ENCODE peak calls at places on chromosomes 12 and 14, in six cellular contexts. Z is hepatocyte, R is fibroblast of pulmonary artery, T is omental fat pad, V is cardiac fibroblast, H is bronchial epithelial cell. U is an unnamed sample.

GRCh38 chr12:64672925-64673409 is 62.7 kb downstream of the RASSF3 start:
- DNase-seq in Z (peak), R (peak), T (no peak), V (peak), H (peak), U (no peak)

GRCh38 chr12:96120359-96121100 is 73.6 kb upstream of the ELK3 start:
- DNase-seq in Z (no peak), R (no peak), T (no peak), V (no peak), H (no peak), U (no peak)

GRCh38 chr12:13602217-13602616 is 379.2 kb downstream of the GRIN2B start:
- DNase-seq in Z (no peak), R (no peak), T (no peak), V (no peak), H (no peak), U (no peak)

GRCh38 chr14:69605761-69606160 is 5.6 kb upstream of the SUSD6 start:
- DNase-seq in Z (no peak), R (no peak), T (no peak), V (no peak), H (peak), U (no peak)

GRCh38 chr14:26204954-26205479 is 392.8 kb downstream of the NOVA1 start:
- DNase-seq in Z (peak), R (peak), T (no peak), V (peak), H (no peak), U (peak)

GRCh38 chr12:111733340-111733739 is 33.4 kb upstream of the ALDH2 start:
- DNase-seq in Z (no peak), R (no peak), T (no peak), V (no peak), H (no peak), U (no peak)

GRCh38 chr12:47236109-47236714 is 156.5 kb upstream of the AMIGO2 start:
- DNase-seq in Z (no peak), R (peak), T (no peak), V (peak), H (peak), U (no peak)

GRCh38 chr12:62291888-62292760 is 31.9 kb downstream of the USP15 start:
- DNase-seq in Z (no peak), R (no peak), T (no peak), V (peak), H (peak), U (no peak)

GRCh38 chr14:44149597-44149996 is 357.5 kb downstream of the FSCB start:
- DNase-seq in Z (peak), R (peak), T (no peak), V (peak), H (peak), U (peak)

GRCh38 chr14:70663707-70664179 is 22.0 kb downstream of the TTC9 start:
- DNase-seq in Z (no peak), R (no peak), T (no peak), V (peak), H (no peak), U (no peak)
- TF ChIP-seq CTCF in Z (no peak), R (no peak), T (no peak), V (no peak), H (no peak), U (no peak)

DNA sequence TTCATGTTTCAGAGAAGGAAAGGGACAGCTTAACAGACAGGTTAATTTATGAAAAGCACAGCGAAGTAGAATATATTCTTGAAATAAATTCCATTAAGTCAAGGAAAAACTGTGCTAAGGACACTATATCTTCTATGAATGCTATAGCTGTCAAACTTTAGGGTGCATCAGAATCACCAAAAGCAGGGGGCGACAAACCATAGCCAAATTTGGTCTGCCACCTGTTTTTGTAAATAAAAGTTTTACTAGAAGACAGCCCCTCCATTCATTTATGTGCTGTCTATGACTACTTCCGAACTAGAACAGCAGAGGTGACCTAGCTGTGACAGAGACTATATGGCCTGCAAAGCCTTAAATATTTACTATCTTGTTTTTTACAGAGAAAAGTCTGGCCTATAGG is 25.9 kb downstream of the PPP4R3A start:
- DNase-seq in Z (no peak), R (no peak), T (no peak), V (no peak), H (no peak), U (no peak)
- TF ChIP-seq CTCF in Z (no peak), R (peak), T (no peak), V (peak), H (no peak), U (peak)

DNA sequence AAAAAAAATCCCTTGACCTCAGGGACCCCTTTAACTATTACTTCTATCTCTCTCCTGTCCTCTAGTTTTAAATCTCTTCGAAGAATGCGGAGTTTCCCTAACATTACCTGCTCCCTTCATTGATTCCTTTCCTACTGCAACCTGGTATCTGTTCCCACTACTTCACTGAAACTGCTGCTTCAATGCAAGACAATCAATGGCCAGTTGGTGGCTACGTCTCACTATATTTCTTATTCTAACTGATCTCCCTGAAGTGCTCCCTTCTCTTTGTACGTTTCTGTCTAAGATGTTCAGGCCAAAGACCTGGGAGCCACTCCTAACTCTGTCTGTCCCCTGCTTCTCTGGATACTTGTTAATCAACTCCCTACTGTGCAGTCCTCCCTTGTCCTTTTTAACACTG is 10.3 kb upstream of the KCNA1 start:
- DNase-seq in Z (no peak), R (no peak), T (no peak), V (no peak), H (no peak), U (no peak)
- TF ChIP-seq CTCF in Z (peak), R (no peak), T (no peak), V (no peak), H (no peak), U (peak)

GRCh38 chr12:14892726-14893442 is 7.2 kb upstream of the MGP start:
- DNase-seq in Z (no peak), R (peak), T (no peak), V (peak), H (no peak), U (no peak)
- TF ChIP-seq CTCF in Z (no peak), R (peak), T (no peak), V (peak), H (no peak), U (no peak)

DNA sequence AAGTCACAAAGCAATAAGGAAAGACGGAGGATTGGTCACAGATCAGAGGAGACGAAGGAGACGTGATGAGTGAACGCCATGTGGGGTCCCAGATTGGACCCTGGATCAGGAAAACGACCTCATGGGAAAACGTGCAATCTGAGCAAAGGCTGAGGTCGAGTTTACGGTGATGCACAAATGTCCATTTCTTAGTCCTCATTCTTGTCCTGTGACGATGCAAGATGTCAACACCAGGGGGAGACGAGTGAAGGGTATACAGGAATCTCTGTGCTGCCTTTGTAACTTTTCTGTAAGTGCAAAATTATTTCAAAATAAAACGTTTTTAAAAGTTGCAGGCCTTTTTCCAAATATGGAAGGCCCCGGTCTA is 329.8 kb downstream of the MED13L start:
- DNase-seq in Z (no peak), R (no peak), T (no peak), V (no peak), H (no peak), U (no peak)
- TF ChIP-seq CTCF in Z (no peak), R (peak), T (no peak), V (peak), H (no peak), U (no peak)